ENCODE peak calls at places on chromosomes 16 and 17, in seven cellular contexts. Q is fibroblast of pulmonary artery, Y is small intestine, P is GM12865, G is Karpas-422, N is heart left ventricle, F is testis. W is an unnamed sample.

GRCh38 chr17:48045270-48046001 is 2.7 kb upstream of the NFE2L1 start:
- DNase-seq in G (no peak), P (no peak), Q (peak), Y (no peak), N (no peak), F (no peak), W (no peak)

GRCh38 chr17:63919311-63919723 is 678 bp upstream of the GH1 start:
- DNase-seq in N (peak), P (peak), Y (peak), G (peak), F (peak), Q (peak), W (peak)

GRCh38 chr17:16418684-16419066 is 3.3 kb downstream of the TRPV2 start:
- DNase-seq in Y (no peak), Q (no peak), P (peak), G (no peak), N (no peak), F (no peak), W (no peak)

GRCh38 chr16:27254262-27254811 is 14.2 kb downstream of the NSMCE1 start:
- DNase-seq in N (no peak), P (peak), G (no peak), F (no peak), Q (no peak), Y (no peak), W (no peak)

GRCh38 chr17:61314368-61315078 is 85.1 kb upstream of the TBX2 start:
- DNase-seq in N (peak), Y (no peak), F (peak), G (no peak), P (peak), Q (peak), W (no peak)

GRCh38 chr16:84616515-84616914 is 1.4 kb downstream of the COTL1 start:
- DNase-seq in G (peak), Y (peak), Q (no peak), P (peak), N (no peak), F (no peak), W (no peak)

GRCh38 chr17:11292491-11292890 is 51.5 kb downstream of the SHISA6 start:
- DNase-seq in Q (no peak), G (no peak), Y (no peak), F (no peak), P (no peak), N (no peak), W (no peak)

GRCh38 chr16:83215417-83216001 is 588.7 kb downstream of the CDH13 start:
- DNase-seq in G (peak), Y (peak), Q (peak), F (peak), P (peak), N (no peak), W (no peak)

GRCh38 chr17:67289174-67289876 is 44.3 kb upstream of the HELZ start:
- DNase-seq in N (peak), P (no peak), Q (peak), Y (peak), G (no peak), F (peak), W (peak)

GRCh38 chr16:30892670-30893069 is 1.2 kb downstream of the BCL7C start:
- DNase-seq in N (no peak), G (no peak), P (no peak), F (no peak), Y (no peak), Q (no peak), W (no peak)

GRCh38 chr17:20203021-20203420 is 193.9 kb downstream of the SPECC1 start:
- DNase-seq in Q (no peak), F (no peak), Y (no peak), G (no peak), N (no peak), P (no peak), W (no peak)

GRCh38 chr16:1530883-1531637 is 2.4 kb upstream of the TMEM204 start:
- DNase-seq in Y (no peak), G (no peak), N (peak), P (no peak), F (peak), Q (peak), W (peak)

GRCh38 chr17:50909765-50910661 is 43.9 kb upstream of the TOB1 start:
- DNase-seq in Q (no peak), Y (peak), P (peak), F (peak), G (no peak), N (no peak), W (no peak)

GRCh38 chr17:410674-411401 is 58.2 kb upstream of the RPH3AL start:
- DNase-seq in G (peak), P (peak), N (no peak), Y (peak), F (no peak), Q (peak), W (no peak)

GRCh38 chr16:85207357-85207921 is 95.2 kb upstream of the CIBAR2 start:
- DNase-seq in G (no peak), N (no peak), P (no peak), F (no peak), Q (no peak), Y (no peak), W (no peak)

GRCh38 chr16:68079616-68080344 is 5.4 kb upstream of the NFATC3 start:
- DNase-seq in Y (peak), N (peak), G (no peak), P (peak), Q (peak), F (peak), W (peak)

GRCh38 chr17:71423871-71424546 is 696.8 kb upstream of the SOX9 start:
- DNase-seq in F (no peak), Y (no peak), N (no peak), P (peak), Q (no peak), G (peak), W (no peak)

DNA sequence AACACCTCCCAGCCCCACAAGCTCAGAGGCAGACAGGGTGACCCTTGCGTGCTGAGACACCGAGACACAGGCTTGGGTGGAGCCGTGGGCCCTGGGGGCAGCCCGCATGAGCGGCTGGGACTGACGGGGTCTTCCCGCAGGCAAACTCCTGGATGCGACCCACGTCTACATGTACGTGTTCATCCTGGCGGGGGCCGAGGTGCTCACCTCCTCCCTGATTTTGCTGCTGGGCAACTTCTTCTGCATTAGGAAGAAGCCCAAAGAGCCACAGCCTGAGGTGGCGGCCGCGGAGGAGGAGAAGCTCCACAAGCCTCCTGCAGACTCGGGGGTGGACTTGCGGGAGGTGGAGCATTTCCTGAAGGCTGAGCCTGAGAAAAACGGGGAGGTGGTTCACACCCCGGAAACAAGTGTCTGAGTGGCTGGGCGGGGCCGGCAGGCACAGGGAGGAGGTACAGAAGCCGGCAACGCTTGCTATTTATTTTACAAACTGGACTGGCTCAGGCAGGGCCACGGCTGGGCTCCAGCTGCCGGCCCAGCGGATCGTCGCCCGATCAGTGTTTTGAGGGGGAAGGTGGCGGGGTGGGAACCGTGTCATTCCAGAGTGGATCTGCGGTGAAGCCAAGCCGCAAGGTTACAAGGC is 9.8 kb downstream of the SLC16A3 start:
- DNase-seq in N (peak), F (peak), P (peak), Q (peak), Y (peak), G (no peak), W (peak)
- H3K4me3 ChIP-seq in N (peak), F (no peak), P (no peak), Q (no peak), Y (no peak), G (no peak), W (no peak)

GRCh38 chr16:53067675-53068074 is 12.9 kb downstream of the CHD9 start:
- DNase-seq in Y (no peak), G (no peak), P (no peak), F (no peak), N (no peak), Q (no peak), W (no peak)
- H3K4me3 ChIP-seq in Y (no peak), G (no peak), P (no peak), F (no peak), N (no peak), Q (no peak), W (no peak)

GRCh38 chr17:77310336-77310735 is 169.6 kb downstream of the SEC14L1 start:
- DNase-seq in N (no peak), F (no peak), P (no peak), G (no peak), Y (no peak), Q (no peak), W (no peak)

GRCh38 chr17:77311371-77311981 is 170.7 kb downstream of the SEC14L1 start:
- DNase-seq in F (no peak), Q (no peak), P (no peak), Y (peak), N (no peak), G (peak), W (peak)

GRCh38 chr17:77307479-77308198 is 166.9 kb downstream of the SEC14L1 start:
- DNase-seq in F (no peak), G (no peak), Q (no peak), Y (no peak), N (no peak), P (no peak), W (no peak)

GRCh38 chr17:77306790-77307478 is 166.2 kb downstream of the SEC14L1 start:
- DNase-seq in Q (no peak), F (no peak), G (no peak), Y (peak), N (no peak), P (no peak), W (no peak)

DNA sequence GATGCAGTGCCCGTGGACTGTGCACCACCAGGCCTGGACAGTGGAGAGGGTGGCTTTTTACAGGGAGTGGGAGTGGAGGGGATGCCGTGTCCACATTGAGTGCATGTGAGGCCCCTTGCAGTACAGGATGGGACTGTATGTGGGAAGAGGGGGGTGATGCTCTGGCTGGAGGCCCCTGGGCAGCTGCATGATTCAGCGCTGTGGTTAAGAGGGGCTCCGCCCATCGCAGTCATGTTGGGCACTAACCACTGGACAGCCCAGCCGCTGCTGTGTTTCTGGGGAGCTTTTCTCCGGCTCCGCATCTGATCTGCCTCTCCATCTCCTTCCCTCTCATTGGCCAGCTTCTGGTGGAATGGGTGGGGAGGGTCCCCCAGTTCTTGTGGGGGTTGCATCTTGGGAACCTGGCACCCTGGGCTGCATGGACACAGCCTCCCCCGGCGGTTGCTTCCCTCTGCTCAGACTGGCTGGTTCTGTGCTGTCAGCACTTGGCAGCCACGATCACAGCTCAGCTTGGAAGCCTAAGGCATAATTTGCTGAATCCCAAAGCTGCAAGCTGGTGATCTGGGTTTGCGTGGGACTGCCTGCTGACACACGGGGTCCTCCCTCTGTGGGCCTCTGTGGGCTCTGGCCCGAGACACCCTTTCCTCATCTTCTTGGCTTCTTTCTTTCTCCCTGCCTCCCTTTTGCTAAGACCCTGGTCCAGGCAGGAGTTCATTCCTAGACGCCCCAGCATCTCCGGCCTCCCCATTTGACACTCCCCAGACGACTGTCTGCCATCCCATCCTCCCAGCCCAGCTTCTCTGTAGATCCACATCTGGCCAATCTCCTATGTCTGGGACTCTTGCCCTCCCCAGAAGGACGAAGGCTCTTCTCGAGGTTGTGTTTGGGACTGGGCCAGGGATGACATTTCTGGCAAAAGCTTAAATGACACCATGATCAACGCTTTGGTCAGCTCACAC is 168.3 kb downstream of the SEC14L1 start:
- DNase-seq in G (no peak), Y (no peak), F (no peak), P (no peak), Q (peak), N (no peak), W (peak)
- H3K4me3 ChIP-seq in G (no peak), Y (no peak), F (no peak), P (no peak), Q (no peak), N (no peak), W (no peak)

DNA sequence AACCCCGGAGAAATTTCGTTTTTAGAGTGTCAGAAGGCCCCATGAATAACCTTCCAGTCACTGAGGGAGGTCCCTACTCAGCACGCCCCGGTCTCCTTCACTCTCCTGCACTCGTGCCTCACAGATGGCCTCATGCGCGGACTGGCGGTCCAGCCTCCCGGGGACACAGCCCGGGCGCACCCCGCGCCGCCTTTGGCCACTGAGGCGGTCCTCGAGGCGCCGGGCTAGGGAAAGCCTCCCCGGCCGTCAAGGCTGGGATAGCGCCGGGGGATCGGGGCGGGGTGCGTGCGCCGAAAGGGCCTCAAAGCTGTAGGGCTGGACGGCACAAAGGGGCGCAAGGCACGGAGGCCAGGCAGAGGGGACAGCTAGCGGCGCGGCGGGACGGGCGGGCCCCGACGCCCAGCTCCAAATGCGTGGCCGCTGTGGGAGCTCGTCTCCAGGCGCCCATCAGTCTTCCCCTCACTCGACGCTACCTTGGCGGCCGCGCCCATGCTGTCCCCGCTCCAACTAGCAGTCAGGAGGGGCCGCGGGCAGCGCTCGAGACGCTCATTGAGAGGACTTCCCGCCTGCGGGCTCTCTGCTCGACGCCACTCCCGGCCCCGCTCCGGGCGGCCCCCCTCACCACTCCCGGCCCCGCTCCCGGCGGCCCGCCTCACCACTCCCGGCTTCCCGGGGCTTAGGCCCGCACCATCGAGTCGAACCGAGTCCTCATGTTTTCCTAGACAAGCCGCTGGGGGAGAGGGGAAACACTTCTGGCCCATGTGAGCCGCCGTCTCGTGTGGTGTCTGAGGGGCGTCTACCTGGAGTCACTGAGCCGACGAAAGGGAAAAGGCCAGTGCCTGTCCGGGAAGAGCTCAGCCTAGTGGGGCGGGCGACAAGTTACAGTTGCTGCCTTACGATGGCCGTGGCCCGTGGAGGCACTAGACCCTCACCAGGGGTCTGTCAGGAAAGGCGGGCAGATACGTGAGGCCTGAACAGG is at the start of gene USP6:
- DNase-seq in P (no peak), N (no peak), Q (no peak), G (no peak), F (peak), Y (no peak), W (no peak)
- H3K4me3 ChIP-seq in P (no peak), N (peak), Q (no peak), G (no peak), F (peak), Y (no peak), W (no peak)

DNA sequence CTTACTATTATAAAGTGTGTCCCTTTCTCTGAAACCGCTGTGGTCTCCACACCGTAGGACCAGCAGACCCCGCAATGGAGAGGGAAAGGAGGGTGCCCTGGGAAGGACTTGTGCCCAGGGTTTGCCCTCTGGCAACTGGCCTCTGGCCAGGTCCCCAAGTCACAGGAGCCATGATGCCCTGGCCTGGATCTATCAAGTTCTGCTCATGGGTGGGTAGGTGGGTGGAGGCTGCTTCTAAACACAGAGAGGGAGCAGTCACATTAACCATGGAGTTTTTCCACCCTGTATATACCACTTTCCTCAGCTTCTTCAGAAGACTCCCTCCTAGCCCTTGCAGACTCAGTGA is 9.4 kb upstream of the NEUROD2 start:
- DNase-seq in P (no peak), Q (no peak), N (no peak), F (no peak), G (no peak), Y (no peak), W (no peak)
- H3K4me3 ChIP-seq in P (peak), Q (peak), N (peak), F (no peak), G (peak), Y (no peak), W (no peak)

GRCh38 chr16:46759309-46759708 is 11.2 kb upstream of the MYLK3 start:
- DNase-seq in P (no peak), G (no peak), Y (no peak), N (no peak), Q (no peak), F (no peak), W (no peak)

GRCh38 chr16:46763147-46763546 is 15.0 kb upstream of the MYLK3 start:
- DNase-seq in Y (no peak), F (no peak), G (no peak), N (peak), Q (peak), P (no peak), W (no peak)

GRCh38 chr16:46765050-46765449 is 16.9 kb upstream of the MYLK3 start:
- DNase-seq in F (no peak), Q (peak), N (no peak), Y (no peak), P (no peak), G (no peak), W (no peak)

GRCh38 chr16:46757339-46758050 is 9.4 kb upstream of the MYLK3 start:
- DNase-seq in Q (no peak), F (no peak), Y (no peak), G (no peak), N (peak), P (no peak), W (no peak)

DNA sequence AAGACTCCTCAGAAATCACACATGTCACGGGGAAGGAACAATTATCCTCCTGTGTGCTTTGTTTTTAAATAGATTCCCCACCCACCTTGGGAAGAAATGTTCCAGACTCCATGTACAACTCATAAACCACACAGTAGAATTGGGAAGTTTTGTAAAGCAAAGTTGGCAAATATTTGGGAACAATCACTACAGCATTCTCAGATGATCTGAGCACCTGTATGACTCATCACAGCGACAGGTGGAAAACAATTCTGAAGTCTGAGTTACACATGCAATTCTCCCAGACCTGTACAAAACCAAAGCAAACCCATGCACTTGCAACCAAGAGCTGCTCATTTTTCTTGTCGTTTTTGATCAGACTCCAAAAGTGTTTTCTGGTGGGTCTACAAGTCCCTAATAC is 14.4 kb upstream of the MYLK3 start:
- DNase-seq in N (no peak), Q (no peak), F (no peak), P (no peak), Y (no peak), G (no peak), W (no peak)
- H3K4me3 ChIP-seq in N (peak), Q (no peak), F (no peak), P (no peak), Y (no peak), G (no peak), W (no peak)

DNA sequence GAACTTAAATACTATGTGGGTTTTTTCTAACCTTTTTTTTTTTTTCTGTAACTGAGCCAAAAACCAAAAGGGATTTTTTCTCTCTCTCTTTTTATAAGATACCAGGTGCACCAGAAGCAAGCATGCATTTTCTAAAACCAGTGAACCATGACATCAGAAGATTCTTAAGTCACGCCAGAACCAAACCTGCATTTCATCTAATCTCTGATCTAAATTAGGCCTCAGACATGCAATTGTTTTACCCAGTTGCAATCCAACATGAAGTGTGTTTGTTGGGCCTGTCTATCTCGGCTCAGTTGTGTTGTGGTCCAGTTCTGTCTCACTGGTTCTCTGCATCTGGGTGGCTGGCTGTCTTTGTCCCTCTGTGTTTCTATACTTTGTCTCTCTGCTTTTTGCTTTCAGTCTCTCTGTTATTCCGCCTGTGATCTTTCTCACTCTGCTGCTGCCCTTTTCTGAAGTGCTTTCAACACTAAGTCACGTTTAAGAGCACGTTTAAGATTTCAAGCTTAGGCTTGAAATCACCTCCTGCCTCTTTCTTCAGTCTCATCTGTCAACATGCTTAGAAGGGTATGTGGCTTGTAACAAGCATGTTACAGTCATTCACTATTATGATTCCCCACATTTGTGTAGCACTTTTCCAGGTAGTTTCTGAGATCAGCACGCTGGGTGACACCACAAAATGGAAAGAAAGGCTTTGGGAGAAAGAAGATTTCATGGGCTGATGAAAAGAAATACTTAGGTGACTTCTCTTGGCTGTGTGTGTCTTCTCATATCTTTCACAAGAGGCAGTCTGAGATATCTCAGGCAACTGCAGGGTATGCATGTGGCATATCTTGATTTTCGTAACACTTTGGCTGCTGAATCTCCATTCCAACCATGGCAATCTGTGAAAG is 488.9 kb downstream of the SHISA9 start:
- DNase-seq in N (no peak), Y (no peak), F (no peak), Q (no peak), P (peak), G (peak), W (no peak)
- H3K4me3 ChIP-seq in N (no peak), Y (no peak), F (no peak), Q (no peak), P (peak), G (no peak), W (no peak)

W was measured in sigmoid colon.